ENCODE peak calls at places on chromosome 2, in five cellular contexts. G is AG04449, O is GDM1, S is head of caudate nucleus, P is astrocyte of the hippocampus. F is an unnamed sample.

GRCh38 chr2:199875400-199875799 is 24.4 kb upstream of the FTCDNL1 start:
- DNase-seq in S (no peak), O (no peak), G (no peak), P (peak), F (peak)

GRCh38 chr2:105262662-105263091 is 21.1 kb downstream of the GPR45 start:
- DNase-seq in S (no peak), O (no peak), G (no peak), P (peak), F (no peak)

GRCh38 chr2:66437601-66438497 is 2.9 kb downstream of the MEIS1 start:
- DNase-seq in O (no peak), P (peak), G (no peak), S (no peak), F (peak)

GRCh38 chr2:165833156-165833555 is 39.1 kb upstream of the GALNT3 start:
- DNase-seq in P (peak), S (no peak), O (no peak), G (no peak), F (no peak)

GRCh38 chr2:39871291-39871761 is 92.3 kb upstream of the THUMPD2 start:
- DNase-seq in S (peak), O (no peak), G (peak), P (peak), F (peak)

GRCh38 chr2:201182650-201183372 is at the start of gene CASP10:
- DNase-seq in S (no peak), O (peak), P (no peak), G (no peak), F (peak)

GRCh38 chr2:159381574-159381973 is 95.1 kb upstream of the WDSUB1 start:
- DNase-seq in P (no peak), G (no peak), O (peak), S (no peak), F (no peak)

GRCh38 chr2:159111346-159111922 is 143.0 kb downstream of the TANC1 start:
- DNase-seq in G (no peak), P (peak), S (peak), O (no peak), F (no peak)

GRCh38 chr2:181575024-181575649 is 81.8 kb downstream of the CERKL start:
- DNase-seq in O (no peak), G (no peak), S (no peak), P (no peak), F (no peak)

GRCh38 chr2:1088192-1088860 is 137.7 kb downstream of the SNTG2 start:
- DNase-seq in P (peak), S (no peak), G (no peak), O (no peak), F (no peak)

GRCh38 chr2:71609441-71609840 is 156.1 kb downstream of the DYSF start:
- DNase-seq in G (peak), O (no peak), S (peak), P (no peak), F (no peak)

GRCh38 chr2:68371138-68371537 is 6.1 kb downstream of the PLEK start:
- DNase-seq in S (no peak), G (no peak), P (no peak), O (no peak), F (no peak)

GRCh38 chr2:160213511-160213910 is 13.4 kb upstream of the ITGB6 start:
- DNase-seq in S (no peak), O (no peak), P (no peak), G (no peak), F (no peak)

GRCh38 chr2:171598713-171599319 is 76.5 kb downstream of the CYBRD1 start:
- DNase-seq in G (no peak), P (peak), S (peak), O (peak), F (no peak)

GRCh38 chr2:219453691-219454131 is 19.1 kb downstream of the SPEG start:
- DNase-seq in G (peak), S (no peak), P (peak), O (no peak), F (peak)

GRCh38 chr2:33426666-33427231 is 49.7 kb upstream of the RASGRP3 start:
- DNase-seq in O (no peak), S (no peak), P (peak), G (no peak), F (no peak)

GRCh38 chr2:129709956-129710598 is 269.4 kb upstream of the RAB6C start:
- DNase-seq in P (no peak), O (no peak), S (no peak), G (no peak), F (no peak)

GRCh38 chr2:136112317-136112891 is 5.5 kb downstream of the CXCR4 start:
- DNase-seq in P (peak), S (peak), G (no peak), O (no peak), F (no peak)

GRCh38 chr2:147499785-147500184 is 345.0 kb upstream of the ACVR2A start:
- DNase-seq in G (no peak), P (no peak), S (no peak), O (no peak), F (no peak)

GRCh38 chr2:157874997-157875719 is 972 bp downstream of the ACVR1 start:
- DNase-seq in S (no peak), G (peak), P (peak), O (no peak), F (peak)